ENCODE peak calls at places on chromosomes 5 and 9, in eight cellular contexts. S is heart right ventricle; R is suprapubic skin; C is cardiac muscle cell; W is OCI-LY7; G is RWPE2; D is CD8-positive, alpha-beta T cell; T is esophagus muscularis mucosa. V is an unnamed sample. For H3K4me1, the result is how much of the 10 kb centered on the place peaks cover.

GRCh38 chr5:113217619-113218184 is 217.1 kb downstream of the TSSK1B start:
- DNase-seq in S (no peak), R (no peak), C (no peak), W (no peak), G (no peak), D (no peak), T (peak), V (no peak)

GRCh38 chr5:132283423-132284043 is 10.7 kb upstream of the SLC22A4 start:
- DNase-seq in S (no peak), R (no peak), C (peak), W (peak), G (no peak), D (no peak), T (peak), V (no peak)

GRCh38 chr9:38346811-38347735 is 45.4 kb upstream of the ALDH1B1 start:
- DNase-seq in S (no peak), R (no peak), C (no peak), W (no peak), G (no peak), D (no peak), T (no peak), V (no peak)

GRCh38 chr9:130368631-130369103 is 76.1 kb upstream of the ASS1 start:
- DNase-seq in S (no peak), R (no peak), C (no peak), W (peak), G (no peak), D (no peak), T (no peak), V (no peak)

GRCh38 chr5:181281077-181281983 is 20.4 kb upstream of the TRIM52 start:
- DNase-seq in S (no peak), R (peak), C (no peak), W (no peak), G (no peak), D (no peak), T (no peak), V (no peak)

GRCh38 chr5:155953335-155953734 is 373.6 kb upstream of the SGCD start:
- DNase-seq in S (no peak), R (no peak), C (no peak), W (no peak), G (no peak), D (no peak), T (no peak), V (no peak)

GRCh38 chr9:109766351-109766750 is 13.6 kb upstream of the PALM2AKAP2 start:
- DNase-seq in S (no peak), R (no peak), C (peak), W (no peak), G (no peak), D (no peak), T (no peak), V (no peak)

GRCh38 chr5:75716715-75717081 is 539 bp downstream of the POC5 start:
- DNase-seq in S (no peak), R (no peak), C (no peak), W (no peak), G (no peak), D (no peak), T (no peak), V (no peak)

GRCh38 chr9:111726949-111727348 is 65.5 kb downstream of the GNG10 start:
- DNase-seq in S (no peak), R (no peak), C (no peak), W (no peak), G (no peak), D (no peak), T (no peak), V (no peak)

GRCh38 chr9:126763130-126763764 is 41.6 kb upstream of the ZBTB43 start:
- DNase-seq in S (no peak), R (no peak), C (no peak), W (peak), G (no peak), D (no peak), T (no peak), V (no peak)

GRCh38 chr5:122403965-122404364 is 91.9 kb downstream of the SNCAIP start:
- DNase-seq in S (no peak), R (no peak), C (no peak), W (no peak), G (no peak), D (no peak), T (no peak), V (no peak)

DNA sequence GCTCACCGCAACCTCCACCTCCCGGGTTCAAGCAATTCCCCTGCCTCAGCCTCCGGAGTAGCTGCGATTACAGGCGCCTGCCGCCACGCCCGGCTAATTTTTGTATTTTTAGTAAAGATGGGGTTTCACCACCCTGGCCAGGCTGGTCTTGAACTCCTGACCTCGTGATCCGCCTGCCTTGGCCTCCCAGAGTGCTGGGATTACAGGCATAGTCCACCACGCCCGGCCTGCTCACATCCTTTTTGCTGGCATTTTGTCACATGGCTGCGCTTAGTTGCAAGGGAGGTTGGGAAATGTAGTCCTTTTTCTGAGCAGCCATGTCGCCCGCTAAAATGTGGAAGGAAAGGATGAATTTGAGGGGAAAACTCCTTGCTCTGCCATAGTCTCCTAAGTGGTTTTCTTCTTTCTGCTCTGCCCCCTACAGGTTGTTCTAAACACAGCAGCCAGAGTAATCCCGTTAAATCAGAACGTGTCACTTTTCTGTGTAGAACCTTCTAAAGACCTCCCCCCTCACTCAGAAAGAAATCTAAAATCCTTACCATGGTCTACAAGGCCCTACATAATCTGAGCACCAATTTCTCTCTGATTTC is 57.8 kb upstream of the HSPA9 start:
- DNase-seq in S (peak), R (no peak), C (peak), W (peak), G (peak), D (no peak), T (no peak), V (peak)
- TF ChIP-seq CTCF in S (peak), R (no peak), C (peak), W (peak), G (peak), D (no peak), T (peak), V (peak)

GRCh38 chr5:111854196-111854595 is 97.2 kb upstream of the NREP start:
- DNase-seq in S (no peak), R (no peak), C (no peak), W (no peak), G (no peak), D (no peak), T (no peak), V (no peak)
- H3K4me1 ChIP-seq in S (under half), R (under half), C (under half), W (under half), G (under half), D (under half), T (under half), V (under half)

GRCh38 chr9:24616858-24617257 is 71.2 kb upstream of the IZUMO3 start:
- DNase-seq in S (no peak), R (no peak), C (no peak), W (no peak), G (no peak), D (no peak), T (no peak), V (no peak)

DNA sequence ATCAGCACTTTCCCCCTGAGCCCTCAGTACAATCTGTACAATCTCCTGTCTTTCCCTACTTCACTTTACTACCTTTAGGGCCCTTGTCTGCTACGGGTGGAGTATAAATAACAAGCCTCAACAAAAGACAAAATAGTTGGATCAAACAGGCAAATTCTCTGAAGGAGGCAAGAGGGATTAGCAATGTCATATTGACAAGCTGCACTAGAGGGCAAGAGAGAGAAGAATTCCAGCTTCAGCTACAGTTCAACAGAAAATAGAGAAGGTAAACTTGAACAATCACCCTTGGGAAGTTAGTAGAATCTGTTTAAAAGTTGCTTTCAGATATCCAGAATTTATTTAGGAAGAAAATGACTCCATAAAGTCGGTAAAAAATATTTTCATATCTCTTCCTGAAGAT is 68.4 kb upstream of the IZUMO3 start:
- DNase-seq in S (no peak), R (no peak), C (no peak), W (no peak), G (no peak), D (no peak), T (no peak), V (no peak)
- TF ChIP-seq CTCF in S (no peak), R (no peak), C (no peak), W (peak), G (peak), D (no peak), T (no peak), V (no peak)

DNA sequence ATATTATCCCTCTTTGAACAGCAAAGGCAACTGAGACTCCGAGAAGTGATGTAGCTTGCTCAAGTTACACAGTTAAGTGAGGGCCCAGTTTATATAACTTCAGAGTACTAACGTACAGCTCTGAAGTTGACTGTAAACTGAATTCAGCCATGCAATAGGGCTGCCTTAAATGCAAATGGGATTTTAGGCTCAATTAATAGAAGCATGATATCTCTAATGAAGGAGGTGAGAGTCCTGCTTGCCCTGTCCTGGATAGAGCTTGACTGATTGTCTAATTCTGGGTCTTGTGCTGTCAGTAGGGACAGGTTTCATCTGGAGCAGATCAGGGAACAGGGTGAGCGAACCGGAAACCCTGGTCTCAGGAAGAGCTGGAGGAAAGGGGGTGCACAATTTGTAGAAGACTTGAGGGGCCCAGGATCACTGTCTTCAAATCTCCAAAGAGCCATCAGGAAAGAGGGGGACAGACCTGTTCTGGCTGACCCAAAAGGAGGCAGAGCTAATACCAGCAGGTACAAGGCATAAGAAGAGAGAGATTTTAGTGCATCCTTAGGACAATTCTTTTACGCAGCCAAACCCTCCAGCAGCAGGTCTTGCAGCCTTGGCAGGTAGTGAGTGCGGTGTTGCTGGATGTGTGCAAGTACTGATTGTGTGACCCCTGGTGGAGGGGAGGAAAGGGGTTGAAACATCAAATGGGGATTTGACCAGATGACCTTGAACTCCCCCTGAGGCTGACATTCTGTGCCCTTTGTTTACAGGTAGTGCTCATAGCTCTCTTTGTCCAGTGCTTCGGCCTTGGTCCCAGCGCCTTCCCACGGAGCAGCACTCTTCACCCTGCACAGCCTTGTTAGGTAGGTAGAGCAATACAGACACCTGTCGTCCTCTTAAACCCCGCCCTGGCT is 13.0 kb downstream of the GSN start:
- DNase-seq in S (no peak), R (peak), C (no peak), W (no peak), G (no peak), D (no peak), T (no peak), V (no peak)
- H3K4me1 ChIP-seq in S (half or more), R (half or more), C (under half), W (under half), G (half or more), D (under half), T (half or more), V (half or more)

GRCh38 chr5:109740329-109740728 is 50.6 kb downstream of the MAN2A1 start:
- DNase-seq in S (no peak), R (no peak), C (peak), W (no peak), G (no peak), D (no peak), T (no peak), V (no peak)

GRCh38 chr5:109743770-109744212 is 54.1 kb downstream of the MAN2A1 start:
- DNase-seq in S (no peak), R (no peak), C (peak), W (no peak), G (peak), D (no peak), T (no peak), V (no peak)

GRCh38 chr5:109744261-109744660 is 54.5 kb downstream of the MAN2A1 start:
- DNase-seq in S (no peak), R (no peak), C (no peak), W (no peak), G (peak), D (no peak), T (no peak), V (no peak)

GRCh38 chr5:109741390-109741789 is 51.7 kb downstream of the MAN2A1 start:
- DNase-seq in S (no peak), R (no peak), C (no peak), W (no peak), G (no peak), D (no peak), T (no peak), V (no peak)

DNA sequence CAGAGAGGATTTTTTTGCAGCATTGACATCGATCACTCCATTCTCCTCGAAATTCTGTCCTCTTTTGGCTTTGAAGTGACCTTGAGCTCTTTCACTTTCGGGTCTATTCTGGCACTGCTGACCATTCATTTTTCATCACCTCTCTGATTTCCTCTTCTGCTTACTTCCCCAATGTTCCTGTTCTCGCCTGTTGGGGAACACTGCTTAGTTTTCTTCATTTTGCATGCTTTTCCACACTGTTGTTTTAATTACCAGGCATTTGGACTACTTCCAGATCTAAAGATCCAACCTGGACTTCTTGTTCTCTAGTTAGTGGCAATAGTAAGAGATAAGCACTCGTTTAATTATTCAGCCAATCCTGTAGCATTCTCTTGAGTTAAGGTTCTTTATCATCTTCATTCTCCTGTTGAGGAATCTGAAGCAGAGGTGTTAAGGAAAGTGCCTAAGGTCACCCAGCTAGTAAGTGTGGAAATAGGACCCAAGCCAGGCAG is 53.4 kb downstream of the MAN2A1 start:
- DNase-seq in S (no peak), R (no peak), C (no peak), W (no peak), G (no peak), D (no peak), T (no peak), V (no peak)
- TF ChIP-seq CTCF in S (no peak), R (no peak), C (no peak), W (no peak), G (no peak), D (no peak), T (no peak), V (no peak)

GRCh38 chr9:98724810-98725530 is 16.2 kb upstream of the GABBR2 start:
- DNase-seq in S (no peak), R (no peak), C (no peak), W (no peak), G (no peak), D (no peak), T (no peak), V (no peak)

GRCh38 chr9:98730914-98731313 is 22.2 kb upstream of the GABBR2 start:
- DNase-seq in S (no peak), R (no peak), C (no peak), W (no peak), G (no peak), D (no peak), T (no peak), V (no peak)

GRCh38 chr9:98728500-98728899 is 19.8 kb upstream of the GABBR2 start:
- DNase-seq in S (no peak), R (no peak), C (no peak), W (no peak), G (no peak), D (no peak), T (no peak), V (no peak)

GRCh38 chr9:98727428-98727827 is 18.7 kb upstream of the GABBR2 start:
- DNase-seq in S (no peak), R (no peak), C (no peak), W (peak), G (no peak), D (no peak), T (no peak), V (no peak)

DNA sequence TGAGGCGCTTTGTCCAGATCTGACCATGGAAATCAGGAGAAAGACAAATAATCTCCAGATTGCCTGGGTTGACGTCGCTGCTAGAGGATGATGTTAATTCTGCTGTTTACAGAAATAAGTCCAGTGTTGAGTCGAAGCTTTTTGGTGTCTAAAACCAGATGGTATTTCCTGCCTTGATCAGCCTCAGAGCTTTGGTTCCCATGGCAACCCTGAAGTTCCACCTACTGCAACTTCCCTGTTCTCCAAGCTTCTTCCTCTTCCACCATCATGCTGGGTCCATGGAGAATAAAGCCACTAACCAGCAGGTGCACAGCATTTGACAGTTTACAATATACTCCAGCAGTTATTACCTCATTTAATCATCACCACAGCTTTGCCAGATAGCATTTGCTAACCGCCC is 18.0 kb upstream of the GABBR2 start:
- DNase-seq in S (no peak), R (no peak), C (peak), W (peak), G (no peak), D (no peak), T (no peak), V (no peak)
- H3K4me1 ChIP-seq in S (under half), R (under half), C (under half), W (under half), G (under half), D (under half), T (under half), V (under half)

DNA sequence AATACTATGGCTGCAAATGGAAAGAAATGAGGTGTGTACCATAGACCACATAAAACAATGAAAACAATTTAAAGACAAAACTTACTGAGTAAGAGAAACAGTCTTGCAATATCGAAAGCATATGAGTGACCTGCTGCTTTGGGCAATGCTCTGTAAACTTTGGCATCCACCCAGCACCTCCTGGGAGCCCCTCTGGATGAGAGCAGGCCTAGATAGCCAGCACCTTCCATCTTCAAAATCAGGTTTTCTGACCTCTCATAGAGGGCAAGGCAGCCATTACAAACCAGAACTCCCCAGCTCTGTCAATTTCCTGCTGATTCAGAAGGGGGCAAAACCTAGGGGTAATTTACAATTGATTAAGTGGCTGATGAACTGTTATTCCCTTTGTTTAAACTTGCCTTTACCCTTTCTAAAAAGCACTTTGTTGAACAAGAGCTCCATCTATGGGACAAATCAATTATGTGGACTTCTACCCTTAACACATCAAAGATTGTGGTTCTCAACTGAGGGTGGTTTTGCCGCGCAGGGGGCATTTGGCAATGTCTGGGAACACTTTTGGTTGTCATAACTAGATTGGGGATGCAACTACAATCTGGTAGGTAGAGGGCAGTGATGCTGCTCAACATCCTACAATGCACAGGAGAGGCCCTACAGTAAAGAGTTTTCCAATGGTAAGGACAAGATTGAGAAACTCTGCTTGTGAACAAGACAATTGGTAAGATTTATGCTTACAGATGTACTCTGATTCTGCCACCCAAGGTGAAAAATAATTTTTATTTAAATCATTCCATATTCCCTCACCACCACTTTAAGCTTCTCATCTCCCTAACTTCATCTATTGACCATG is 184.2 kb downstream of the MARCHF11 start:
- DNase-seq in S (no peak), R (no peak), C (peak), W (peak), G (no peak), D (no peak), T (no peak), V (no peak)
- TF ChIP-seq CTCF in S (peak), R (no peak), C (peak), W (peak), G (peak), D (no peak), T (peak), V (peak)

DNA sequence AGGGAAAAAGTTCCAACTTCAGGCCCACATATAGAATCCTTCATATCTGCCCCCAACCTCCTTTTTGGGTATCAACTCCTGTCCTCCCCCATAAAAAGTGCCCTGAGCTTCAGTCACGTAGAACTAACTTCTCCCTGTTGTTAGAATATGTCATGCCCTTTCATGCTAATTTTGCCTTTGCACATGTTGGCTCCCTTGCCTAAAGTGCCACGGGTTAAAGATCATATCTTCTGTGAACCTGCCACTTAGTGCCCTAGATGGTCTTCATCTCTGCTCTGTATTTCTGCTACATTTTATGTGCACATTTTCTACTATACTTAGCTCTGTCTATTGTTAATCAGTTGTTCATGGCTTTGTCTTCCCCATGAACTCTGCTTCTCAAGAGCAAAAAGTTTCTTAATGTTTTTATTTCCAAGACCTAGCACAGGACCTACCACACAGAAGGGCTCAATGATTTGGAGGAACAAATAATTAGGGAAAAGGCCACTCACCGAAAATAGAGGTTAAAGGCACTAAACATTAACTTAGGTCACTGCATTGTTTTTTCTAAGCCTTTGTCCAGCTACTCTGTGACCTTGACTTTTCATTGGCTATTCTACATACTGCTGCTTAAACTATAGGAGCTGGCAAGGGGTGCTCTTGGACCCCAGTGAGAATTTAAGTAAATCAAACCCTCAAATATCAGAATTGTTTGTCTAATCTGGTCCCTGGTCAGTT is 94.3 kb downstream of the ARSB start:
- DNase-seq in S (no peak), R (no peak), C (no peak), W (no peak), G (no peak), D (no peak), T (no peak), V (no peak)
- H3K4me1 ChIP-seq in S (under half), R (under half), C (under half), W (under half), G (under half), D (under half), T (under half), V (under half)

GRCh38 chr9:137188490-137189296 is at the start of the genes ANAPC2 and SSNA1:
- DNase-seq in S (peak), R (peak), C (peak), W (peak), G (peak), D (peak), T (peak), V (peak)
- TF ChIP-seq CTCF in S (peak), R (no peak), C (peak), W (peak), G (peak), D (peak), T (peak), V (peak)

V was measured in psoas muscle.